ENCODE peak calls at places on chromosomes 6 and 20, in seven cellular contexts. L is fibroblast of lung, G is GM13977, Y is HFF-Myc, Q is body of pancreas, N is WTC11, I is pancreas. P is an unnamed sample.

GRCh38 chr6:140226637-140227036 is 852.2 kb upstream of the CITED2 start:
- DNase-seq in L (no peak), G (no peak), Y (no peak), Q (no peak), N (no peak), I (no peak), P (no peak)

GRCh38 chr6:151881231-151881630 is 73.7 kb downstream of the ESR1 start:
- DNase-seq in L (no peak), G (no peak), Y (no peak), Q (no peak), N (no peak), I (no peak), P (no peak)

GRCh38 chr6:87408721-87409155 is 966 bp downstream of the CFAP206 start:
- DNase-seq in L (no peak), G (no peak), Y (no peak), Q (no peak), N (no peak), I (no peak), P (no peak)

GRCh38 chr6:6166064-6166463 is 154.4 kb downstream of the F13A1 start:
- DNase-seq in L (no peak), G (no peak), Y (no peak), Q (no peak), N (no peak), I (no peak), P (no peak)

GRCh38 chr6:104795363-104795762 is 64.4 kb downstream of the HACE1 start:
- DNase-seq in L (no peak), G (no peak), Y (no peak), Q (no peak), N (no peak), I (no peak), P (no peak)

GRCh38 chr6:3438190-3439167 is 18.4 kb downstream of the SLC22A23 start:
- DNase-seq in L (peak; percentile 90), G (no peak), Y (no peak), Q (no peak), N (no peak), I (no peak), P (no peak)

GRCh38 chr20:53260168-53260567 is 288.0 kb downstream of the TSHZ2 start:
- DNase-seq in L (no peak), G (no peak), Y (no peak), Q (no peak), N (no peak), I (no peak), P (no peak)

GRCh38 chr6:143838395-143838794 is 4.7 kb upstream of the LTV1 start:
- DNase-seq in L (no peak), G (no peak), Y (no peak), Q (no peak), N (no peak), I (no peak), P (no peak)

GRCh38 chr6:106473807-106474206 is 113.3 kb downstream of the CRYBG1 start:
- DNase-seq in L (peak; percentile 82), G (no peak), Y (no peak), Q (no peak), N (no peak), I (no peak), P (no peak)

GRCh38 chr6:33812669-33813068 is 8.9 kb upstream of the MLN start:
- DNase-seq in L (peak; percentile 43), G (peak; percentile 69), Y (no peak), Q (peak; percentile 39), N (peak; percentile 88), I (peak; percentile 46), P (peak; percentile 58)

GRCh38 chr6:1619106-1619665 is 9.5 kb downstream of the FOXC1 start:
- DNase-seq in L (no peak), G (no peak), Y (no peak), Q (no peak), N (no peak), I (no peak), P (no peak)

GRCh38 chr6:30814137-30815084 is 69.9 kb upstream of the DDR1 start:
- DNase-seq in L (peak; percentile 88), G (no peak), Y (no peak), Q (peak; percentile 40), N (no peak), I (no peak), P (peak; percentile 82)

GRCh38 chr6:12033770-12034169 is 21.7 kb downstream of the HIVEP1 start:
- DNase-seq in L (peak; percentile 68), G (no peak), Y (no peak), Q (no peak), N (no peak), I (no peak), P (no peak)

GRCh38 chr20:59235226-59235625 is 65.2 kb upstream of the EDN3 start:
- DNase-seq in L (no peak), G (no peak), Y (no peak), Q (no peak), N (no peak), I (no peak), P (peak; percentile 61)

GRCh38 chr6:3453410-3453809 is 3.4 kb downstream of the SLC22A23 start:
- DNase-seq in L (no peak), G (no peak), Y (no peak), Q (no peak), N (no peak), I (no peak), P (no peak)

GRCh38 chr6:158894192-158894591 is 75.0 kb upstream of the EZR start:
- DNase-seq in L (peak; percentile 92), G (no peak), Y (peak; percentile 90), Q (no peak), N (no peak), I (no peak), P (no peak)

GRCh38 chr6:143941852-143942627 is 66.0 kb downstream of the PLAGL1 start:
- DNase-seq in L (peak; percentile 39), G (peak; percentile 52), Y (peak; percentile 11), Q (peak; percentile 40), N (peak; percentile 92), I (peak; percentile 38), P (peak; percentile 86)

GRCh38 chr6:120407696-120408095 is 926.6 kb downstream of the TBC1D32 start:
- DNase-seq in L (no peak), G (no peak), Y (no peak), Q (no peak), N (no peak), I (no peak), P (no peak)

GRCh38 chr6:120410586-120410985 is 923.7 kb downstream of the TBC1D32 start:
- DNase-seq in L (no peak), G (no peak), Y (no peak), Q (no peak), N (no peak), I (no peak), P (no peak)

GRCh38 chr6:120411394-120411793 is 922.9 kb downstream of the TBC1D32 start:
- DNase-seq in L (no peak), G (no peak), Y (no peak), Q (no peak), N (no peak), I (no peak), P (no peak)

GRCh38 chr6:120405947-120406346 is 928.3 kb downstream of the TBC1D32 start:
- DNase-seq in L (no peak), G (no peak), Y (no peak), Q (no peak), N (peak; percentile 40), I (no peak), P (no peak)
- TF ChIP-seq CTCF in L (peak; percentile 18), G (no peak), Y (no peak), Q (no peak), N (no peak), I (no peak), P (no peak)

GRCh38 chr6:73143551-73143950 is 81.7 kb downstream of the KHDC1L start:
- DNase-seq in L (no peak), G (no peak), Y (no peak), Q (no peak), N (no peak), I (no peak), P (no peak)
- TF ChIP-seq CTCF in L (no peak), G (no peak), Y (no peak), Q (no peak), N (no peak), I (no peak), P (no peak)

GRCh38 chr6:16278048-16278724 is 39.8 kb downstream of the GMPR start:
- DNase-seq in L (peak; percentile 36), G (no peak), Y (no peak), Q (no peak), N (no peak), I (no peak), P (no peak)

GRCh38 chr6:16275230-16275574 is 36.8 kb downstream of the GMPR start:
- DNase-seq in L (no peak), G (no peak), Y (no peak), Q (peak; percentile 67), N (no peak), I (peak; percentile 42), P (no peak)

GRCh38 chr6:16274519-16275229 is 36.3 kb downstream of the GMPR start:
- DNase-seq in L (peak; percentile 37), G (no peak), Y (no peak), Q (no peak), N (no peak), I (no peak), P (no peak)

GRCh38 chr6:16278750-16279149 is 40.4 kb downstream of the GMPR start:
- DNase-seq in L (no peak), G (no peak), Y (no peak), Q (no peak), N (no peak), I (no peak), P (no peak)

DNA sequence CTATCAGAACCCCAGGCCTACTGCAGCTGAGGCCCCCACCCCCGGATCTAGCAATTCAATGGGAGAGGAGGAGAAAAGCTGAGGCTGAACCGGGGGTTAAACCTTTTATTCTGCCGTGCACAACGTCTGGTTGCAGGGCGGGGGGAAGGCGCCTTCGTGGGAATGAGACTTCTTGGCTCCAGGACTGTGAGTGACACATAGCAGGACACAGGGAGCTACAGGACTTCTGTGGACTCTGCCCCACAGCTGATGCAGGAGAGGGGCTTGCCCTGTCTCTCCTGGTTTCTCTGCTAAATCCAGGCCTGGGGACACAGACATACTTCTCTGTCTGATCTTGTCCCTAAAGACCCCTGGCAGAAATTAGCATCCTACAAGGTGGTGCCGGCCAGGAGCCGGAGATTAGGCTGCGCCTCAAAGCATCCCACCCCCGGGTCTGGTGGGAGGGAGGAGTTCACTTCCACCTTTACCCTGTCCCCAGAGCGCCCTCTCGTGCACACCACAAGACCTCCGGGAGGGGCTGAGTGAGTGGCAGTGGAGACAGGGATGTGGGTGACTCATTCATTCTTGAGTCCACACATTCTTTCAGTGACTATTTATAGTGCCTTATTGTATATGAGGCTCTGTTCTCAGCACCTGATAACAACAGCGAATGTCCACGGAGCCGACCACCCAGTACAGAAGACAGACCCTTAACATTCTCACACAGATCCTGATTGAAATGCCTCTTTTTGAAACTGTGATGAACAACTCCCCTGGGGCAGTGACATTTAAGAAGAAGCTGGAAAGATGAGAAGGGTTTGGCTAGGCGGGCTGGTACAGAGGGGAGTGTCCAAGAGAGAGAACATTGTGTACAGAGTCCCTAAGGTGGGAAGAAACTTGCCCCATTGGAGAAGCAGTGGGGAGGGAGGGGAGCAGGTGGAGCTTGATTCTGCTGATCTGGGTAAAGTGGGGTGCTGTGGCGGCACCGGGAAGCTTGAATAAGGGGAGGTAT is 38.9 kb downstream of the GMPR start:
- DNase-seq in L (peak; percentile 94), G (no peak), Y (peak; percentile 61), Q (peak; percentile 13), N (peak; percentile 82), I (no peak), P (peak; percentile 64)
- TF ChIP-seq CTCF in L (peak; percentile 57), G (no peak), Y (peak; percentile 67), Q (no peak), N (no peak), I (no peak), P (no peak)

DNA sequence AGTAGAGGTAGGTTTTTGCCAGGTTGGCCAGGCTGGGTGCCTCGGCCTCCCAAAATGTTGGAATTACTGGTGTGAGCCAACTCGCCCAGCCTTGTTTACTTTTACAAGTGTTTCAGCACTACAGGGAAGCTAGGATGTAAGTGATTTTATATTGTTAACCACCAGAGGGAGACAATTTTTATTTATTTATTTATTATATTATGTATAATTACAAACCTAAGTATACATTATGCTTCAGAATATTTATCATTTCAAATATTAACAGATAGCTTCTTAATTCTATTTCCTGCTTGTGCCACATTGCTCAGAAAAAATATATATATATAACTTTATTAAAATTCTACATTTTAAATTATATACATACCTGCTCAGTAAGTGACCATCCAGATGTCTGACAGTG is 9.8 kb downstream of the MMUT start:
- DNase-seq in L (no peak), G (no peak), Y (no peak), Q (no peak), N (no peak), I (no peak), P (no peak)
- TF ChIP-seq CTCF in L (peak; percentile 30), G (no peak), Y (no peak), Q (peak; percentile 16), N (no peak), I (peak; percentile 6), P (peak; percentile 33)

P was measured in activated CD8-positive, alpha-beta T cell treated with anti-CD3 and anti-CD28 coated beads for 36 hours.